ENCODE peak calls at places on chromosomes 5 and 9, in four cellular contexts. S, I, H and E are unnamed samples.

GRCh38 chr9:114001794-114002261 is 76.3 kb downstream of the AMBP start:
- DNase-seq in H (no peak), I (no peak), S (no peak), E (no peak)

GRCh38 chr5:154202379-154203260 is 12.1 kb downstream of the GALNT10 start:
- DNase-seq in H (no peak), I (no peak), S (no peak), E (no peak)

GRCh38 chr5:95841914-95842812 is 19.6 kb upstream of the GLRX start:
- DNase-seq in H (no peak), I (no peak), S (peak), E (no peak)

GRCh38 chr5:66680804-66681203 is 84.6 kb downstream of the MAST4 start:
- DNase-seq in H (no peak), I (no peak), S (no peak), E (no peak)

GRCh38 chr9:137708590-137709284 is 89.9 kb downstream of the EHMT1 start:
- DNase-seq in I (peak), H (no peak), S (no peak), E (no peak)

GRCh38 chr5:95962785-95963184 is 1.1 kb upstream of the ELL2 start:
- DNase-seq in H (no peak), I (peak), S (no peak), E (no peak)

GRCh38 chr5:154274828-154275185 is 84.3 kb downstream of the GALNT10 start:
- DNase-seq in H (no peak), S (peak), I (no peak), E (no peak)

GRCh38 chr9:33329117-33329563 is 38.8 kb downstream of the NFX1 start:
- DNase-seq in I (no peak), S (peak), H (no peak), E (no peak)

GRCh38 chr5:135215617-135215995 is 181.6 kb upstream of the PITX1 start:
- DNase-seq in I (no peak), H (no peak), S (no peak), E (no peak)

GRCh38 chr5:2752875-2753435 is 1.5 kb upstream of the IRX2 start:
- DNase-seq in I (no peak), S (no peak), H (no peak), E (peak)

GRCh38 chr9:19232830-19233194 is 2.3 kb downstream of the DENND4C start:
- DNase-seq in S (peak), H (no peak), I (no peak), E (no peak)

GRCh38 chr9:137000177-137000930 is 4.0 kb upstream of the CLIC3 start:
- DNase-seq in H (no peak), I (no peak), S (peak), E (no peak)

GRCh38 chr9:129173296-129174101 is 4.6 kb downstream of the IER5L start:
- DNase-seq in H (no peak), I (no peak), S (no peak), E (no peak)

GRCh38 chr9:124217839-124218437 is 39.8 kb upstream of the NEK6 start:
- DNase-seq in H (no peak), S (no peak), I (no peak), E (no peak)

GRCh38 chr9:124219290-124219605 is 38.5 kb upstream of the NEK6 start:
- DNase-seq in H (no peak), I (no peak), S (no peak), E (no peak)

GRCh38 chr9:124216474-124217176 is 41.1 kb upstream of the NEK6 start:
- DNase-seq in S (no peak), I (no peak), H (no peak), E (no peak)

GRCh38 chr9:124220551-124221451 is 36.9 kb upstream of the NEK6 start:
- DNase-seq in I (no peak), S (peak), H (no peak), E (no peak)

GRCh38 chr9:124218438-124219289 is 39.1 kb upstream of the NEK6 start:
- DNase-seq in S (peak), H (no peak), I (no peak), E (no peak)
- TF ChIP-seq CTCF in S (no peak), H (no peak), I (no peak), E (no peak)

GRCh38 chr5:142324377-142324870 is 397 bp downstream of the SPRY4 start:
- DNase-seq in H (no peak), I (no peak), S (no peak), E (no peak)
- TF ChIP-seq CTCF in H (peak), I (no peak), S (peak), E (no peak)

GRCh38 chr5:92562065-92562464 is 1019.0 kb downstream of the NR2F1-AS1 start:
- DNase-seq in S (peak), I (no peak), H (no peak), E (no peak)

GRCh38 chr5:92561362-92562006 is 1019.5 kb downstream of the NR2F1-AS1 start:
- DNase-seq in I (no peak), H (no peak), S (peak), E (no peak)

GRCh38 chr5:92559331-92559730 is 1021.7 kb downstream of the NR2F1-AS1 start:
- DNase-seq in H (no peak), I (no peak), S (no peak), E (no peak)

GRCh38 chr5:92560698-92561361 is 1020.2 kb downstream of the NR2F1-AS1 start:
- DNase-seq in I (no peak), H (no peak), S (peak), E (no peak)

GRCh38 chr5:92559743-92560142 is 1021.3 kb downstream of the NR2F1-AS1 start:
- DNase-seq in S (peak), I (no peak), H (no peak), E (no peak)
- TF ChIP-seq CTCF in S (no peak), I (no peak), H (no peak), E (no peak)

DNA sequence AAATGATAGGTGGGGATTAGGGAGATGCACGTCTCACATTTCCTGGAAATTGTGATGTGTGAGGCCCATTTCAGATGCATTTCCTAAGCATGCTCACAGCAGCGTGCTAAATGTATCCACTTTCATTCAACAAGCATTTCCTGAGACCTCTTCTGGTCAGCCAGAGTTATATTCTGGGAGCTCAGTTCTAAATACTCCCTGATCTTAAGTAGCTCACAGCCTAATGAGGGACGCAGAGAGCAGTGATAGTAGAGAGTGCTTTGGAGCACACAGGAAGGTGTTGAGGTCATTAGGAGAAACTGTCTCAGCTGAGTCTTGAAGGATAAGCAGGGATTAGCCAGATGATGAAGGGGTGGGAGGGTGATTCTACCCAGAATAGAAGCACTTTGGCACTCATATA is 46.2 kb upstream of the FSD1L start:
- DNase-seq in H (no peak), I (no peak), S (peak), E (no peak)
- TF ChIP-seq CTCF in H (no peak), I (no peak), S (peak), E (no peak)

GRCh38 chr9:87588339-87588738 is 90.7 kb downstream of the DAPK1 start:
- DNase-seq in H (no peak), I (no peak), S (no peak), E (no peak)

GRCh38 chr9:87594218-87594617 is 96.6 kb downstream of the DAPK1 start:
- DNase-seq in S (peak), H (no peak), I (no peak), E (no peak)

GRCh38 chr9:87592554-87593394 is 95.1 kb downstream of the DAPK1 start:
- DNase-seq in I (no peak), H (no peak), S (peak), E (no peak)

GRCh38 chr9:87587864-87588263 is 90.2 kb downstream of the DAPK1 start:
- DNase-seq in H (no peak), S (no peak), I (no peak), E (no peak)

DNA sequence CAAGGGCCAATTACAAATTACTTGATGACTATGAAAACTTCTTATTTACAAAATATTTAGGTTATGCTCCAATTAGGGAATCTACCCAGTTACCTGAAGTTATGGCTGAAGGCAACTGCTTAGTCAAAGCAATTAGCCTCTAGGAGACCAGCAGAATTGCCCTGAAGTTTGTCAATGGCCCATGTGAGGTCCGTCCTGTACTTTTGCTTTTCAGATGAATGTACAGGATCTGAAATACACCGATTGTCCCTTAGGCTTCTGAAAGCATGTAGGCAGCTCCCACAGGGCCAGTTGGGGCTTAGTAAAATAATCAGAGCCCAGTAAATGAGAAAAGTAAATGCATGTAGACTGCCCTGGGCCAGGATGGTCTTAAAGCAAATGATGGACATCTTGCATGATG is 93.3 kb downstream of the DAPK1 start:
- DNase-seq in H (no peak), S (no peak), I (no peak), E (no peak)
- TF ChIP-seq CTCF in H (no peak), S (no peak), I (no peak), E (no peak)

GRCh38 chr9:96071245-96072124 is 196.0 kb downstream of the ERCC6L2 start:
- DNase-seq in S (peak), I (peak), H (no peak), E (peak)
- TF ChIP-seq CTCF in S (peak), I (peak), H (peak), E (peak)

DNA sequence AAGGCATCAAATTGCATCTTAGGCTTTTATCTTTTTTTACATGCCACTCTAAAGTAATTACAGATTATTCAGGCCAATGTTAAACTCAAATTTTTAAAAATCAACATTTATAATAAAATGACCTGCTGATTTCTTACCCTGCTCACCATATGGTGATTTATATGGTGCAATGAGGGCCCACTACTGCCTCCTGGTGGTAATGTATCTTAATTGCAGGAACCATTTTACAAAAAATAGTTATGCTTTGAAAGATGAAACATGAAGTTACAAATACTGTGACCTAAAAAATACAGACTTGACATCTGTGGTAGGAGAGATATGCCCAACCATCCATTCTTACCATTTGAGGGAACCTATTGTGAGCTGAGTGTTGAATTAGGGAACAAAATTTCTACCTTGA is 292.6 kb upstream of the TAS2R1 start:
- DNase-seq in I (no peak), H (no peak), S (no peak), E (no peak)
- TF ChIP-seq CTCF in I (peak), H (no peak), S (no peak), E (peak)

DNA sequence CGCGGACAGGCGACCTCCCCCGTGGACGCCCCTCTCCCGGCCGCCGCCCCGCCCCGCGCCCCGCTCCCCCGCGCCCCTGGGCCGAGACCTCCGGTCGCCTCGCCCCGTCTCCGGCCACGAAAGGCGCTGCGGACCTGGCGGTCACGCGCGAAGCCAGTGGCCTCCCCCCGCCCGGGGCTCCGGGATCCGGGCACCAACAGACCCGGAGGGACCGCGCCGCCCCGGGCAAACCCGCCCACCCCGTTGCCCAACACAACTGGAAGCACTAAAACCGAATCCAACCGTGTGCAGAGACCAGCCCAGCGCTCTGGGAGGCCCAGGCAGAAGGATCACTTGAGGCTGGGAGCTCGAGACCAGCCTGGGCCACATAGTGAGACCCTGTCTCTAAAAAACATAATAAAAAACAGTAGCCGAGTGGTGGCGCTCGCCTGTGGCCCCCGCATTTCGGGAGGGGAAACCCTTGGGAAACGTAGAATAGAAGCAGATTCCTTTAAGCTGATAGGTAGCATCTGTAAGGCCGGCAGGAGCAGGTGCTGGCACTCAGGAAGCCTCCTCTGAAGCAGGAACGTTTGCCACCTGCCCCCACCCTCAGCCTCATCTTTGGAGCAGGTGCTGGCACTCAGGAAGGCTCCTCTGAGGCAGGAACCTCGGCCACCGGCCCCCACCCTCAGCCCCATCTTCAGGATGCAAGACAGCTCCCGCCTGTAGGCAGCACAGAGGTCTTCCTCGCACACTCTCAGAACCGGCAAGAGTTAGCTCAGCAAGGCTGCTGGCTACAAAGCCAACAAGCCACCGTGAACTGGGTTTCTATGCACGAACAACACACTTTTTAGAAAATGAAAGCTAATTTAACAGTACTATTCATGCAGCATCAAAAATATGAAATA is 4.6 kb upstream of the SLC9A3 start:
- DNase-seq in S (no peak), H (no peak), I (no peak), E (peak)
- TF ChIP-seq CTCF in S (no peak), H (no peak), I (no peak), E (no peak)